ENCODE peak calls at places on chromosomes 2 and 18, in four cellular contexts. A is K562, K is HepG2, Y is GM12878. E is an unnamed sample.

GRCh38 chr2:85584857-85585780 is 888 bp downstream of the VAMP5 start:
- DNase-seq in A (peak; percentile 57), K (peak; percentile 96), Y (no peak), E (no peak)

GRCh38 chr2:177289824-177290632 is 25.5 kb upstream of the NFE2L2 start:
- DNase-seq in A (no peak), K (no peak), Y (peak; percentile 46), E (no peak)

GRCh38 chr2:70553584-70554337 is at the start of gene TGFA:
- DNase-seq in A (peak; percentile 49), K (peak; percentile 91), Y (no peak), E (peak; percentile 83)

GRCh38 chr2:188937228-188938220 is 36.6 kb upstream of the COL3A1 start:
- DNase-seq in A (no peak), K (no peak), Y (no peak), E (no peak)

GRCh38 chr2:20186078-20186854 is 38.7 kb downstream of the SDC1 start:
- DNase-seq in A (peak; percentile 70), K (peak; percentile 94), Y (no peak), E (no peak)

GRCh38 chr2:85413592-85414421 is 3.6 kb upstream of the CAPG start:
- DNase-seq in A (peak; percentile 89), K (no peak), Y (no peak), E (no peak)

GRCh38 chr2:74571058-74571457 is 16.5 kb downstream of the DOK1 start:
- DNase-seq in A (no peak), K (no peak), Y (peak; percentile 84), E (no peak)

GRCh38 chr18:22349317-22349898 is 68.3 kb downstream of the CTAGE1 start:
- DNase-seq in A (no peak), K (no peak), Y (no peak), E (no peak)

GRCh38 chr2:177832611-177833133 is 239.9 kb downstream of the PDE11A start:
- DNase-seq in A (no peak), K (no peak), Y (no peak), E (no peak)

GRCh38 chr18:47175283-47175894 is 775 bp downstream of the IER3IP1 start:
- DNase-seq in A (no peak), K (no peak), Y (no peak), E (no peak)

GRCh38 chr18:59865241-59865986 is 34.4 kb upstream of the PMAIP1 start:
- DNase-seq in A (no peak), K (no peak), Y (no peak), E (no peak)

GRCh38 chr2:10923007-10923372 is 11.3 kb downstream of the KCNF1 start:
- DNase-seq in A (no peak), K (no peak), Y (no peak), E (no peak)

GRCh38 chr2:226403360-226403759 is 396.3 kb downstream of the IRS1 start:
- DNase-seq in A (no peak), K (peak; percentile 94), Y (no peak), E (no peak)

GRCh38 chr2:95068256-95068655 is 42.7 kb downstream of the MAL start:
- DNase-seq in A (no peak), K (no peak), Y (no peak), E (no peak)
- TF ChIP-seq FOXM1 in A (no peak), K (no peak), Y (no peak), E (no peak)

GRCh38 chr2:9408641-9409151 is 14.6 kb downstream of the ITGB1BP1 start:
- DNase-seq in A (no peak), K (no peak), Y (no peak), E (no peak)
- TF ChIP-seq FOXK2 in A (no peak), K (no peak), Y (no peak), E (no peak)

DNA sequence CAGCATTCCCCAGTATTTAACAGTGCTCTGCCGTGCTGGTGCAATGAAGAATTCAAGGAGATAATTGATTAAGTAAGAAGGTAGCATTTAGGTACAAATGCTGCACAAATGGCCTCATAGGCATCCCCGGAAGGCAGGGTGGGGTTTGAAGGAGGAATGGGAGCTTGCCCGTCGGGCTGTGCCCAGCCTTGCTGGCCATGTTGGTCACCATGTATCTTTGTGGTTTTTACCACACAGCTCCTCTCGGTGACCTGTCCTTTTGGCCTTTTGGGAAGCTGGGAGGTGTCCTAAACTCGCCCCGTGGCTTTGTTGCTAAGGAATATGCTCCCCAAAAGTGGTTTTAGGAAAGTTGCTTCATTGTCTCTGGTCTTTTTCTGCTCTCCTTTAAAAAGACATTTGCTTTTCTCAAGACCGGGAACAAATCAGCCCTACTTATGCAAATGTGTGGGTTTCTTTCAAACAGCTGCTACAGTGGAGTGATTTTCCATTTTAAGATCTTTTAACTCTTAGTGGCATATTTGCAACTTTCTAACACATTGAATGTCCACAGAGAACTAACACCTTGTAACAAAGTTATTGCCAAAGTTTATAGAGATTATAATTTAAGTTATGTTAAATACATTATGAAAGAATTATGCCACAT is 28.8 kb downstream of the SNTG2 start:
- DNase-seq in A (no peak), K (no peak), Y (no peak), E (no peak)
- TF ChIP-seq TARDBP in A (no peak), K (no peak), Y (no peak), E (no peak)

GRCh38 chr2:130892793-130893785 is 56.4 kb downstream of the ARHGEF4 start:
- DNase-seq in A (no peak), K (no peak), Y (no peak), E (no peak)

GRCh38 chr2:130890941-130891669 is 54.4 kb downstream of the ARHGEF4 start:
- DNase-seq in A (no peak), K (no peak), Y (no peak), E (no peak)

GRCh38 chr2:130891968-130892367 is 55.3 kb downstream of the ARHGEF4 start:
- DNase-seq in A (no peak), K (no peak), Y (no peak), E (no peak)

GRCh38 chr2:130896813-130897212 is 60.1 kb downstream of the ARHGEF4 start:
- DNase-seq in A (no peak), K (no peak), Y (no peak), E (no peak)

DNA sequence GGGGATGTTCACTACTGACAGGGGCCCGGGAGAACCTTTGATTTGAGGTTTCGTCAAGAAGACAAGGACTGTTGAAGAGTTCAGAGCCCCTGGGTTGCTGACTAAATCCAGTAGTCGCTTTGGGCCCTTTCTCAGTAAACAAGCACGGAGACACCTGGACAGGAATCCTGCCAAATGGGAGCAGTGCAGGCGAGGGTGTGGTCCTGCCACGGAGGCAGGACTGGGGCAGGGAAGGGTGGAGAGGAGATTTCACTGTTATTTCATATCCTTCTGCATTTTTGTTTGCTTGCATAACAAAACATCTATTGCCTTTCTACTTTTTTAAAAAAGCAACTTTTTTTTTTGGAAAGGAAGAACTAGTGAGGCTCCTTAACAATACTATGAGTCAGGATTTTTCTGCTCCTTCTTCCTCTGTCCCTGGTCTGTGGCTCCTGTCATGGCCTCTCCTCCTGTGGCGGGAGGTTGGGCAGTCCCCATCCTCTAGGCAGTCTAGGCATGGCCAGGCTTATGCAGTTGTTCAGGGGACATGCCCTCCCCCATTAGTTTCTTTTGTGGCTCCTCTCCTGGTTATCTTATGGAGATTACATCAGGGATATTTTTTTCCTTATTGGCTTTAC is 57.7 kb downstream of the ARHGEF4 start:
- DNase-seq in A (no peak), K (no peak), Y (no peak), E (no peak)
- TF ChIP-seq FOXM1 in A (no peak), K (no peak), Y (no peak), E (no peak)

DNA sequence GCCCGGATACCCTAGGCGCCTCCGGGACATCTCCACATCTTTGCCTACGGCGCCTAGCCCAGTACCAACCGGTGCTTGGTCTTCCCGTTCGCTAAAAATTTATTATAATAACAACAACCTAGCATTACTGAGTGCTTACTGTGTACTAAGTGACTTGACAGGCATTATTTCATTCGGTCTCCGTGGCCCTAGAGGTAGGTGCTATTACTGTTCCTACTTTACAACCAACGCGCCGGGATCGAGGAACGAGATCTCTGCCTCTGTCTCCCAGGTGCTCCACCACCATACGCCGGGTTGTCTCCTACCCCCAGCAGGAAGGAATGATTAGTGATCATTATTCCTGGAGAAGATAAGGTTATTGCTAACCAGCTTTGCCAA is 657 bp upstream of the BIN1 start:
- DNase-seq in A (no peak), K (no peak), Y (no peak), E (peak; percentile 43)
- TF ChIP-seq FOXK2 in A (no peak), K (no peak), Y (no peak), E (no peak)

GRCh38 chr2:219124379-219125110 is 36.1 kb downstream of the NHEJ1 start:
- DNase-seq in A (peak; percentile 32), K (no peak), Y (no peak), E (no peak)
- TF ChIP-seq TARDBP in A (no peak), K (no peak), Y (no peak), E (no peak)

GRCh38 chr18:34097312-34097711 is 127.4 kb downstream of the NOL4 start:
- DNase-seq in A (no peak), K (no peak), Y (no peak), E (no peak)
- TF ChIP-seq FOXM1 in A (no peak), K (no peak), Y (no peak), E (no peak)

E was measured in HEK293T.